ENCODE peak calls at places on chromosome 3, in ten cellular contexts. R is lower lobe of right lung; K is aorta; Q is endothelial cell of umbilical vein; F is A673; H is adrenal gland; N is A549; V is heart left ventricle; G is effector memory CD4-positive, alpha-beta T cell; P is endodermal cell. W is an unnamed sample.
A peak's percentile ranks its signal among the peaks of the same experiment; 100 is the strongest.

GRCh38 chr3:197541756-197542539 is 13.8 kb downstream of the BDH1 start:
- DNase-seq in G (no peak), H (peak; percentile 51), R (no peak), K (no peak), F (peak; percentile 93), N (no peak), Q (peak; percentile 43), P (peak; percentile 92), V (peak; percentile 67), W (peak; percentile 82)

GRCh38 chr3:101999177-101999778 is 150.0 kb downstream of the NFKBIZ start:
- DNase-seq in Q (no peak), K (no peak), F (no peak), G (no peak), P (no peak), H (no peak), N (no peak), R (no peak), V (no peak), W (no peak)

GRCh38 chr3:162538906-162539305 is 1042.3 kb downstream of the OTOL1 start:
- DNase-seq in V (no peak), H (no peak), N (no peak), R (no peak), G (no peak), K (no peak), F (no peak), P (no peak), Q (no peak), W (no peak)

GRCh38 chr3:35931867-35932266 is 292.5 kb downstream of the ARPP21 start:
- DNase-seq in N (no peak), P (no peak), V (no peak), H (no peak), Q (peak; percentile 66), G (no peak), K (no peak), F (no peak), R (no peak), W (no peak)

GRCh38 chr3:36540898-36541518 is 160.7 kb downstream of the STAC start:
- DNase-seq in G (no peak), F (peak; percentile 38), V (no peak), Q (no peak), K (no peak), H (peak; percentile 29), R (no peak), N (peak; percentile 23), P (peak; percentile 78), W (no peak)

GRCh38 chr3:108976058-108976457 is 22.4 kb upstream of the GUCA1C start:
- DNase-seq in P (no peak), V (no peak), F (no peak), Q (no peak), G (no peak), N (no peak), H (no peak), K (no peak), R (no peak), W (no peak)

GRCh38 chr3:169641167-169641566 is 22.3 kb downstream of the MECOM start:
- DNase-seq in N (no peak), Q (no peak), P (no peak), K (no peak), V (no peak), R (no peak), G (no peak), H (no peak), F (no peak), W (no peak)

GRCh38 chr3:15086699-15087098 is 12.2 kb downstream of the RBSN start:
- DNase-seq in H (no peak), N (no peak), K (no peak), V (no peak), R (no peak), F (no peak), G (no peak), P (no peak), Q (no peak), W (no peak)

GRCh38 chr3:72595376-72595775 is 252.9 kb downstream of the SHQ1 start:
- DNase-seq in P (no peak), R (no peak), K (no peak), V (no peak), Q (no peak), F (no peak), G (no peak), N (no peak), H (no peak), W (no peak)

GRCh38 chr3:123342631-123343080 is 106.2 kb downstream of the ADCY5 start:
- DNase-seq in P (peak; percentile 46), F (no peak), R (no peak), Q (no peak), G (no peak), H (no peak), V (no peak), N (no peak), K (peak; percentile 57), W (no peak)

GRCh38 chr3:73080201-73080966 is 18.9 kb downstream of the EBLN2 start:
- DNase-seq in P (no peak), Q (no peak), V (no peak), R (no peak), H (no peak), F (no peak), N (no peak), K (no peak), G (no peak), W (no peak)

GRCh38 chr3:97981886-97982285 is 9.7 kb upstream of the RIOX2 start:
- DNase-seq in G (no peak), R (no peak), K (no peak), H (peak; percentile 23), P (no peak), Q (peak; percentile 64), N (no peak), V (no peak), F (no peak), W (no peak)

GRCh38 chr3:177545964-177546363 is 348.7 kb upstream of the TBL1XR1 start:
- DNase-seq in F (no peak), V (no peak), R (no peak), N (no peak), H (no peak), P (no peak), Q (no peak), K (no peak), G (no peak), W (no peak)

GRCh38 chr3:112017081-112017480 is 17.5 kb upstream of the TMPRSS7 start:
- DNase-seq in R (no peak), G (no peak), K (no peak), V (no peak), P (no peak), N (no peak), F (no peak), H (no peak), Q (no peak), W (no peak)

GRCh38 chr3:176879710-176880109 is 317.6 kb downstream of the TBL1XR1 start:
- DNase-seq in N (no peak), F (no peak), Q (no peak), V (no peak), R (no peak), H (no peak), P (no peak), G (no peak), K (no peak), W (no peak)

GRCh38 chr3:168191856-168192255 is 96.1 kb upstream of the GOLIM4 start:
- DNase-seq in Q (no peak), P (no peak), K (no peak), R (no peak), F (no peak), G (no peak), V (no peak), H (no peak), N (no peak), W (no peak)

GRCh38 chr3:155560135-155560534 is 184.7 kb downstream of the PLCH1 start:
- DNase-seq in V (no peak), H (no peak), P (no peak), N (no peak), K (no peak), Q (no peak), G (no peak), F (no peak), R (no peak), W (no peak)

GRCh38 chr3:28792604-28793003 is 444.0 kb upstream of the AZI2 start:
- DNase-seq in H (no peak), N (no peak), Q (no peak), R (no peak), P (no peak), K (no peak), G (no peak), F (no peak), V (no peak), W (no peak)

GRCh38 chr3:101940521-101940992 is 91.2 kb downstream of the NFKBIZ start:
- DNase-seq in N (no peak), H (no peak), R (peak; percentile 76), P (peak; percentile 59), V (peak; percentile 47), G (no peak), K (peak; percentile 78), F (peak; percentile 97), Q (peak; percentile 94), W (no peak)

GRCh38 chr3:127070776-127071175 is 87.9 kb downstream of the PLXNA1 start:
- DNase-seq in Q (no peak), N (no peak), G (no peak), F (no peak), V (no peak), H (no peak), K (no peak), R (peak; percentile 25), P (no peak), W (no peak)
- H3K4me3 ChIP-seq in Q (no peak overlapping the region), N (no peak overlapping the region), G (no peak overlapping the region), F (no peak overlapping the region), V (no peak overlapping the region), H (no peak overlapping the region), K (no peak overlapping the region), R (no peak overlapping the region), P (no peak overlapping the region), W (no peak overlapping the region)

GRCh38 chr3:55484191-55484644 is 2.9 kb downstream of the WNT5A start:
- DNase-seq in N (no peak), G (no peak), H (no peak), P (peak; percentile 79), V (no peak), R (no peak), F (no peak), Q (no peak), K (peak; percentile 73), W (no peak)
- H3K27ac ChIP-seq in N (no peak overlapping the region), G (no peak overlapping the region), H (no peak overlapping the region), P (no peak overlapping the region), V (no peak overlapping the region), R (no peak overlapping the region), F (no peak overlapping the region), Q (no peak overlapping the region), K (no peak overlapping the region), W (no peak overlapping the region)

GRCh38 chr3:49867871-49868321 is 1.8 kb downstream of the CAMKV start:
- DNase-seq in N (no peak), V (no peak), H (no peak), K (no peak), R (no peak), G (no peak), F (peak; percentile 43), P (peak; percentile 93), Q (peak; percentile 29), W (no peak)
- H3K4me3 ChIP-seq in N (no peak overlapping the region), V (no peak overlapping the region), H (no peak overlapping the region), K (no peak overlapping the region), R (no peak overlapping the region), G (no peak overlapping the region), F (no peak overlapping the region), P (no peak overlapping the region), Q (no peak overlapping the region), W (peak overlapping the region; percentile 60)

DNA sequence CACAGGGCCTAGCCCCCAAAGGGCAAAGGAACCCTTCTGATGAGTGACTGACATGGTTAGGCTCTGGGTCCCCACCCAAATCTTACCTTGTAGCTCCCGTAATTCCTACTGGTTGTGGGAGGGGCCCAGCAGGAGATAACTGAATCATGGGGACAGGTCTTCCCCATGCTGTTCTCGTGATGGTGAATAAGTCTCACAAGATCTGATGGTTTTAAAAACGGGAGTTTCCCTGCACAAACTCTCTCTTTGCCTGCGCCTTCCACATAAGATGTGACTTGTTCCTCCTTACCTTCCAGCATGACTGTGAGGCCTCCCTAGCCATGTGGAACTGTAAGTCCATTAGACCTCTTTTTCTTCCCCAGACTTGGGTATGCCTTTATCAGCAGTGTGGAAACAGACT is 16.9 kb downstream of the TKT start:
- DNase-seq in V (no peak), G (no peak), N (no peak), F (no peak), R (no peak), K (no peak), H (no peak), P (no peak), Q (no peak), W (no peak)
- H3K27ac ChIP-seq in V (peak overlapping the region; percentile 69), G (no peak overlapping the region), N (peak overlapping the region; percentile 100), F (no peak overlapping the region), R (peak overlapping the region; percentile 32), K (no peak overlapping the region), H (peak overlapping the region; percentile 63), P (no peak overlapping the region), Q (peak overlapping the region; percentile 43), W (no peak overlapping the region)